ENCODE peak calls at places on chromosomes 11 and 22, in seven cellular contexts. J is upper lobe of left lung, Y is GM23338, I is pancreas, F is Panc1, Q is suprapubic skin, D is mammary epithelial cell. A is an unnamed sample.

GRCh38 chr11:118135051-118135795 is 17.4 kb downstream of the SCN4B start:
- DNase-seq in J (no peak), Y (no peak), I (no peak), F (no peak), Q (no peak), D (no peak), A (no peak)

GRCh38 chr22:43126506-43127165 is 16.1 kb downstream of the BIK start:
- DNase-seq in J (no peak), Y (no peak), I (peak; percentile 60), F (no peak), Q (no peak), D (peak; percentile 79), A (no peak)

GRCh38 chr22:32880906-32881596 is 79.5 kb downstream of the TIMP3 start:
- DNase-seq in J (no peak), Y (no peak), I (no peak), F (no peak), Q (no peak), D (no peak), A (no peak)

GRCh38 chr11:78653294-78653909 is 78.7 kb upstream of the NARS2 start:
- DNase-seq in J (no peak), Y (no peak), I (no peak), F (no peak), Q (no peak), D (no peak), A (no peak)

GRCh38 chr11:88695701-88696414 is 358.3 kb upstream of the CTSC start:
- DNase-seq in J (no peak), Y (peak; percentile 22), I (no peak), F (no peak), Q (no peak), D (no peak), A (no peak)

GRCh38 chr11:108906329-108906728 is 241.5 kb downstream of the DDX10 start:
- DNase-seq in J (no peak), Y (no peak), I (no peak), F (no peak), Q (no peak), D (peak; percentile 68), A (no peak)

GRCh38 chr22:46516638-46517037 is 20.8 kb downstream of the CELSR1 start:
- DNase-seq in J (no peak), Y (no peak), I (no peak), F (no peak), Q (no peak), D (no peak), A (no peak)

GRCh38 chr11:132858203-132858602 is 674.1 kb downstream of the OPCML start:
- DNase-seq in J (no peak), Y (peak; percentile 83), I (no peak), F (no peak), Q (no peak), D (peak; percentile 42), A (no peak)

GRCh38 chr22:32396255-32396654 is 15.8 kb downstream of the RTCB start:
- DNase-seq in J (no peak), Y (no peak), I (no peak), F (no peak), Q (no peak), D (no peak), A (no peak)

GRCh38 chr22:37545703-37546435 is 14.4 kb upstream of the CDC42EP1 start:
- DNase-seq in J (peak; percentile 92), Y (peak; percentile 98), I (peak; percentile 83), F (no peak), Q (peak; percentile 95), D (peak; percentile 73), A (peak; percentile 61)

GRCh38 chr22:37538590-37539357 is 19.6 kb upstream of the CARD10 start:
- DNase-seq in J (peak; percentile 97), Y (peak; percentile 96), I (peak; percentile 95), F (no peak), Q (peak; percentile 96), D (peak; percentile 90), A (peak; percentile 70)

GRCh38 chr22:37544955-37545702 is 15.2 kb upstream of the CDC42EP1 start:
- DNase-seq in J (peak; percentile 89), Y (peak; percentile 94), I (peak; percentile 90), F (no peak), Q (no peak), D (peak; percentile 80), A (peak; percentile 83)

GRCh38 chr22:37546436-37547248 is 13.6 kb upstream of the CDC42EP1 start:
- DNase-seq in J (peak; percentile 79), Y (peak; percentile 87), I (peak; percentile 77), F (no peak), Q (no peak), D (no peak), A (peak; percentile 23)

DNA sequence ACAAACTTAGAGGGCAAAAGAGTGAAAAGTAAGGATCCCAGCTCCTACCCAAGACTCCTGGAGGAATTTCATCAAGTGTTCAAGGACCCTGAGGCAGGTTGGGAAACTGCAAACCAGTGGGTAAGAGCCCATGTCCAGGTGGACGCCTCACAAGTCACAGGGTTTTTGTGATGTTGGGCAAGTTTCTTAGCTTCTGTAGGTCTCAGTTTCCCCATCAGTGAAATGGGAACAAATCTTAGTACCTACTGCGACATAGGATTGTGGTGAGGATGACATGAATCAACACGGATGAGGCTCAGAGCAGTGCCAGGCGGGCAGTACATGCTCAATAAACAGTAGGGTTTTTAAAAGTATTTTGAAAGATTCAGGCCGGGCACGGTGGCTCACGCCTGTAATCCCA is 17.3 kb upstream of the CDC42EP1 start:
- DNase-seq in J (no peak), Y (no peak), I (no peak), F (no peak), Q (no peak), D (no peak), A (no peak)
- H3K4me3 ChIP-seq in J (no peak overlapping the region), Y (no peak overlapping the region), I (no peak overlapping the region), F (no peak overlapping the region), Q (no peak overlapping the region), D (no peak overlapping the region), A (no peak overlapping the region)

GRCh38 chr22:20997536-20998257 is 4.2 kb downstream of the THAP7 start:
- DNase-seq in J (no peak), Y (no peak), I (peak; percentile 44), F (no peak), Q (no peak), D (no peak), A (no peak)

GRCh38 chr22:20995329-20996030 is 6.4 kb downstream of the THAP7 start:
- DNase-seq in J (no peak), Y (no peak), I (no peak), F (no peak), Q (no peak), D (no peak), A (no peak)

GRCh38 chr22:20996598-20997535 is 5.1 kb downstream of the THAP7 start:
- DNase-seq in J (no peak), Y (no peak), I (peak; percentile 53), F (no peak), Q (no peak), D (no peak), A (no peak)

GRCh38 chr22:20994902-20995241 is 7.0 kb downstream of the THAP7 start:
- DNase-seq in J (no peak), Y (no peak), I (no peak), F (no peak), Q (no peak), D (no peak), A (no peak)

DNA sequence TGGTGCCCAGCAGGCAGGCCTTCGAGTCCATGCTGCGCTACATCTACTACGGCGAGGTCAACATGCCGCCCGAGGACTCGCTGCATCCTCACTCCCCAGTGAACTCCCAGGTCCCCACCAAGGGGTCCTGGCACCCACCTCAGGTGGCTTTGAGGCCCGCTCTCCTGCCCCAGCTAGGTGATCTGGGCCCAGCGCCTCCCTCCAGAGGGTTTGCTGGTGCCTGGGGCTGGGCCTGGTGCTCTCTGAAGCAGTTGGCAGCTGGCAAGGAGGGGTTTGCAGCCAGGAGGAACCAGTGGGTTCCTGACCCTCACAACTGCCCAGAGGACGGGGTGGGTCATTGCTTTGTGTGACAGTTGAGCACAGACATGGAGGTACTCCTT is 5.9 kb downstream of the THAP7 start:
- DNase-seq in J (no peak), Y (no peak), I (no peak), F (no peak), Q (no peak), D (no peak), A (no peak)
- H3K36me3 ChIP-seq in J (peaks cover 4% of the 10 kb centered on the region), Y (no peaks in the 10 kb centered on the region), I (peaks cover 28% of the 10 kb centered on the region), F (no peaks in the 10 kb centered on the region), Q (peaks cover 88% of the 10 kb centered on the region), D (peaks cover 2% of the 10 kb centered on the region), A (peaks cover 50% of the 10 kb centered on the region)

GRCh38 chr22:37186997-37187522 is 987 bp downstream of the C1QTNF6 start:
- DNase-seq in J (no peak), Y (no peak), I (no peak), F (no peak), Q (no peak), D (no peak), A (no peak)

GRCh38 chr22:37186228-37186996 is 1.6 kb downstream of the C1QTNF6 start:
- DNase-seq in J (no peak), Y (peak; percentile 87), I (peak; percentile 20), F (no peak), Q (no peak), D (peak; percentile 68), A (no peak)

GRCh38 chr22:37189011-37189466 is 992 bp upstream of the C1QTNF6 start:
- DNase-seq in J (no peak), Y (peak; percentile 35), I (no peak), F (no peak), Q (no peak), D (peak; percentile 62), A (no peak)

GRCh38 chr22:37187891-37188761 is at the start of gene C1QTNF6:
- DNase-seq in J (no peak), Y (peak; percentile 79), I (peak; percentile 59), F (no peak), Q (no peak), D (peak; percentile 52), A (no peak)

DNA sequence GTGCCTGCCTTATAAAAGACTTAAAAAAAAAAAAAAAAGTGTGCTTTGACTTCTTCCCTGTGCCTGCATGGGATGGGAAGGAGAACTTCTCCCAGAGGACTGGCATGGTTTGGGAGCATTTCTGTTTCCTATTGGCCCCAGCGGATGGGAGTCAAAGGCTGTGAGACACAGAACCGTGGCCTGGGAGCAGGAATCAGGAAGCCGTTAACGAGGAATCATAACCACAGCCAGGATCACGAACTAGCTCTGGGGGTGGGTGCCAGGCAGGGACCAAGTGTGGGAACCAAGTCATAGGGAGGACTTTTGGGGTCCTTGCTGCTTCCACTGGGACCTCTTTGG is 526 bp downstream of the C1QTNF6 start:
- DNase-seq in J (no peak), Y (no peak), I (no peak), F (no peak), Q (no peak), D (peak; percentile 41), A (no peak)
- H3K4me3 ChIP-seq in J (peak overlapping the region; percentile 22), Y (peak overlapping the region; percentile 58), I (peak overlapping the region; percentile 29), F (peak overlapping the region; percentile 49), Q (peak overlapping the region; percentile 42), D (peak overlapping the region; percentile 4), A (peak overlapping the region; percentile 42)

GRCh38 chr11:62591448-62592215 is at the start of gene TUT1:
- DNase-seq in J (peak; percentile 99), Y (peak; percentile 100), I (peak; percentile 90), F (peak; percentile 95), Q (peak; percentile 99), D (peak; percentile 99), A (peak; percentile 99)

GRCh38 chr11:62593434-62594044 is 2.2 kb upstream of the TUT1 start:
- DNase-seq in J (peak; percentile 87), Y (peak; percentile 93), I (peak; percentile 82), F (no peak), Q (peak; percentile 88), D (peak; percentile 66), A (no peak)

GRCh38 chr11:62595124-62595523 is 3.8 kb upstream of the TUT1 start:
- DNase-seq in J (no peak), Y (no peak), I (no peak), F (no peak), Q (no peak), D (no peak), A (no peak)

GRCh38 chr11:62592216-62592815 is 993 bp upstream of the TUT1 start:
- DNase-seq in J (no peak), Y (no peak), I (no peak), F (no peak), Q (no peak), D (no peak), A (no peak)

GRCh38 chr11:62592989-62593421 is 1.7 kb upstream of the TUT1 start:
- DNase-seq in J (no peak), Y (no peak), I (no peak), F (no peak), Q (no peak), D (no peak), A (no peak)
- H3K36me3 ChIP-seq in J (peaks cover 29% of the 10 kb centered on the region), Y (peaks cover 28% of the 10 kb centered on the region), I (peaks cover 49% of the 10 kb centered on the region), F (peaks cover 17% of the 10 kb centered on the region), Q (peaks cover 53% of the 10 kb centered on the region), D (peaks cover 34% of the 10 kb centered on the region), A (peaks cover 55% of the 10 kb centered on the region)

A was measured in ascending aorta.